ENCODE peak calls at places on chromosomes 2 and 18, in four cellular contexts. One of them, this sample, is unnamed.

GRCh38 chr2:152222975-152223638 is 47.5 kb upstream of the STAM2 start:
- DNase-seq in fibroblast of lung: peak; percentile 92
- DNase-seq in HTR-8/SVneo: peak; percentile 32
- DNase-seq in retina: peak; percentile 40
- DNase-seq in this sample: peak; percentile 87

GRCh38 chr2:184372484-184372883 is 225.8 kb upstream of the ZNF804A start:
- DNase-seq in fibroblast of lung: no peak
- DNase-seq in HTR-8/SVneo: no peak
- DNase-seq in retina: no peak
- DNase-seq in this sample: no peak

GRCh38 chr2:239442192-239442591 is 41.4 kb upstream of the HDAC4 start:
- DNase-seq in fibroblast of lung: no peak
- DNase-seq in HTR-8/SVneo: no peak
- DNase-seq in retina: no peak
- DNase-seq in this sample: no peak

GRCh38 chr2:28282861-28283646 is 109.6 kb upstream of the FOSL2 start:
- DNase-seq in fibroblast of lung: peak; percentile 7
- DNase-seq in HTR-8/SVneo: no peak
- DNase-seq in retina: no peak
- DNase-seq in this sample: no peak

GRCh38 chr18:26480897-26481795 is 67.2 kb downstream of the KCTD1 start:
- DNase-seq in fibroblast of lung: peak; percentile 99
- DNase-seq in HTR-8/SVneo: peak; percentile 67
- DNase-seq in retina: no peak
- DNase-seq in this sample: peak; percentile 78

GRCh38 chr2:134919360-134920210 is 963 bp downstream of the CCNT2 start:
- DNase-seq in fibroblast of lung: peak; percentile 23
- DNase-seq in HTR-8/SVneo: no peak
- DNase-seq in retina: no peak
- DNase-seq in this sample: peak; percentile 40

GRCh38 chr2:44655401-44655864 is 286.1 kb upstream of the SIX3 start:
- DNase-seq in fibroblast of lung: no peak
- DNase-seq in HTR-8/SVneo: no peak
- DNase-seq in retina: peak; percentile 70
- DNase-seq in this sample: no peak

GRCh38 chr2:24493713-24494112 is 2.7 kb downstream of the NCOA1 start:
- DNase-seq in fibroblast of lung: no peak
- DNase-seq in HTR-8/SVneo: no peak
- DNase-seq in retina: no peak
- DNase-seq in this sample: no peak

GRCh38 chr2:43840961-43841360 is 2.2 kb downstream of the ABCG8 start:
- DNase-seq in fibroblast of lung: no peak
- DNase-seq in HTR-8/SVneo: no peak
- DNase-seq in retina: no peak
- DNase-seq in this sample: no peak

GRCh38 chr18:28682912-28683311 is 506.0 kb upstream of the CDH2 start:
- DNase-seq in fibroblast of lung: no peak
- DNase-seq in HTR-8/SVneo: no peak
- DNase-seq in retina: no peak
- DNase-seq in this sample: no peak

GRCh38 chr2:19540739-19541503 is 182.5 kb upstream of the OSR1 start:
- DNase-seq in fibroblast of lung: peak; percentile 86
- DNase-seq in HTR-8/SVneo: peak; percentile 59
- DNase-seq in retina: no peak
- DNase-seq in this sample: no peak

GRCh38 chr2:81542119-81542518 is 1237.6 kb upstream of the LRRTM1 start:
- DNase-seq in fibroblast of lung: no peak
- DNase-seq in HTR-8/SVneo: no peak
- DNase-seq in retina: no peak
- DNase-seq in this sample: no peak

GRCh38 chr2:223488814-223489213 is 113.3 kb downstream of the SCG2 start:
- DNase-seq in fibroblast of lung: peak; percentile 91
- DNase-seq in HTR-8/SVneo: peak; percentile 71
- DNase-seq in retina: no peak
- DNase-seq in this sample: peak; percentile 56

GRCh38 chr2:172792711-172793110 is 57.1 kb downstream of the RAPGEF4 start:
- DNase-seq in fibroblast of lung: peak; percentile 76
- DNase-seq in HTR-8/SVneo: no peak
- DNase-seq in retina: no peak
- DNase-seq in this sample: no peak

GRCh38 chr2:100262555-100263320 is 59.6 kb downstream of the LONRF2 start:
- DNase-seq in fibroblast of lung: peak; percentile 42
- DNase-seq in HTR-8/SVneo: peak; percentile 68
- DNase-seq in retina: peak; percentile 93
- DNase-seq in this sample: peak; percentile 57

GRCh38 chr2:232984451-232985207 is 28.4 kb downstream of the NGEF start:
- DNase-seq in fibroblast of lung: no peak
- DNase-seq in HTR-8/SVneo: no peak
- DNase-seq in retina: no peak
- DNase-seq in this sample: no peak

GRCh38 chr2:233141888-233142287 is 81.7 kb downstream of the INPP5D start:
- DNase-seq in fibroblast of lung: no peak
- DNase-seq in HTR-8/SVneo: no peak
- DNase-seq in retina: no peak
- DNase-seq in this sample: no peak

GRCh38 chr2:200705305-200705985 is 106.3 kb upstream of the BZW1 start:
- DNase-seq in fibroblast of lung: peak; percentile 12
- DNase-seq in HTR-8/SVneo: no peak
- DNase-seq in retina: no peak
- DNase-seq in this sample: peak; percentile 26

GRCh38 chr2:237815637-237816036 is 17.1 kb downstream of the RBM44 start:
- DNase-seq in fibroblast of lung: no peak
- DNase-seq in HTR-8/SVneo: no peak
- DNase-seq in retina: no peak
- DNase-seq in this sample: no peak

GRCh38 chr2:234592541-234592940 is 95.7 kb upstream of the ARL4C start:
- DNase-seq in fibroblast of lung: no peak
- DNase-seq in HTR-8/SVneo: no peak
- DNase-seq in retina: no peak
- DNase-seq in this sample: no peak

GRCh38 chr2:65661980-65662653 is 229.7 kb upstream of the SPRED2 start:
- DNase-seq in fibroblast of lung: no peak
- DNase-seq in HTR-8/SVneo: no peak
- DNase-seq in retina: no peak
- DNase-seq in this sample: no peak

GRCh38 chr2:23653326-23653725 is 268.3 kb downstream of the KLHL29 start:
- DNase-seq in fibroblast of lung: no peak
- DNase-seq in HTR-8/SVneo: no peak
- DNase-seq in retina: no peak
- DNase-seq in this sample: no peak

GRCh38 chr2:119649364-119649917 is 29.6 kb upstream of the TMEM177 start:
- DNase-seq in fibroblast of lung: peak; percentile 68
- DNase-seq in HTR-8/SVneo: no peak
- DNase-seq in retina: no peak
- DNase-seq in this sample: no peak

GRCh38 chr2:209933499-209934458 is 68.7 kb upstream of the RPE start:
- DNase-seq in fibroblast of lung: peak; percentile 92
- DNase-seq in HTR-8/SVneo: no peak
- DNase-seq in retina: peak; percentile 16
- DNase-seq in this sample: peak; percentile 23

GRCh38 chr2:220572385-220572784 is 945.0 kb downstream of the SLC4A3 start:
- DNase-seq in fibroblast of lung: peak; percentile 71
- DNase-seq in HTR-8/SVneo: no peak
- DNase-seq in retina: no peak
- DNase-seq in this sample: no peak

GRCh38 chr2:223101340-223102039 is 49.5 kb downstream of the KCNE4 start:
- DNase-seq in fibroblast of lung: peak; percentile 40
- DNase-seq in HTR-8/SVneo: peak; percentile 36
- DNase-seq in retina: no peak
- DNase-seq in this sample: peak; percentile 33

GRCh38 chr2:231900486-231900942 is 25.7 kb downstream of the NPPC start:
- DNase-seq in fibroblast of lung: peak; percentile 47
- DNase-seq in HTR-8/SVneo: peak; percentile 71
- DNase-seq in retina: peak; percentile 77
- DNase-seq in this sample: peak; percentile 79

GRCh38 chr2:10844083-10844482 is 31.5 kb upstream of the PDIA6 start:
- DNase-seq in fibroblast of lung: peak; percentile 88
- DNase-seq in HTR-8/SVneo: no peak
- DNase-seq in retina: peak; percentile 41
- DNase-seq in this sample: no peak

GRCh38 chr18:8654482-8655451 is 45.5 kb downstream of the RAB12 start:
- DNase-seq in fibroblast of lung: no peak
- DNase-seq in HTR-8/SVneo: peak; percentile 42
- DNase-seq in retina: no peak
- DNase-seq in this sample: peak; percentile 26

GRCh38 chr2:48651127-48651526 is 33.5 kb downstream of the GTF2A1L start:
- DNase-seq in fibroblast of lung: peak; percentile 65
- DNase-seq in HTR-8/SVneo: no peak
- DNase-seq in retina: no peak
- DNase-seq in this sample: peak; percentile 45

GRCh38 chr2:36246320-36246990 is 109.1 kb upstream of the CRIM1 start:
- DNase-seq in fibroblast of lung: peak; percentile 62
- DNase-seq in HTR-8/SVneo: no peak
- DNase-seq in retina: no peak
- DNase-seq in this sample: no peak

GRCh38 chr18:35756506-35757117 is 175.1 kb downstream of the GALNT1 start:
- DNase-seq in fibroblast of lung: peak; percentile 45
- DNase-seq in HTR-8/SVneo: peak; percentile 29
- DNase-seq in retina: peak; percentile 68
- DNase-seq in this sample: peak; percentile 72

GRCh38 chr2:8685697-8686358 is 4.0 kb downstream of the ID2 start:
- DNase-seq in fibroblast of lung: peak; percentile 24
- DNase-seq in HTR-8/SVneo: peak; percentile 76
- DNase-seq in retina: peak; percentile 91
- DNase-seq in this sample: peak; percentile 35

GRCh38 chr2:85468096-85468703 is 49.7 kb downstream of the SH2D6 start:
- DNase-seq in fibroblast of lung: no peak
- DNase-seq in HTR-8/SVneo: no peak
- DNase-seq in retina: no peak
- DNase-seq in this sample: no peak

GRCh38 chr2:170228429-170228828 is 50.5 kb downstream of the MYO3B start:
- DNase-seq in fibroblast of lung: no peak
- DNase-seq in HTR-8/SVneo: no peak
- DNase-seq in retina: no peak
- DNase-seq in this sample: no peak

GRCh38 chr2:38835015-38835601 is 40.6 kb downstream of the DHX57 start:
- DNase-seq in fibroblast of lung: peak; percentile 15
- DNase-seq in HTR-8/SVneo: peak; percentile 14
- DNase-seq in retina: peak; percentile 27
- DNase-seq in this sample: peak; percentile 39

GRCh38 chr2:59655809-59656208 is 897.6 kb downstream of the BCL11A start:
- DNase-seq in fibroblast of lung: no peak
- DNase-seq in HTR-8/SVneo: no peak
- DNase-seq in retina: no peak
- DNase-seq in this sample: no peak

GRCh38 chr2:20212871-20213503 is 11.9 kb downstream of the SDC1 start:
- DNase-seq in fibroblast of lung: no peak
- DNase-seq in HTR-8/SVneo: no peak
- DNase-seq in retina: no peak
- DNase-seq in this sample: no peak

GRCh38 chr18:13159579-13159978 is 59.0 kb upstream of the LDLRAD4 start:
- DNase-seq in fibroblast of lung: peak; percentile 53
- DNase-seq in HTR-8/SVneo: peak; percentile 40
- DNase-seq in retina: peak; percentile 65
- DNase-seq in this sample: peak; percentile 80

This sample was measured in lung microvascular endothelial cell.